ENCODE peak calls at places on chromosomes 7 and 10, in six cellular contexts. L, Y, B, Z, I and K are unnamed samples.

GRCh38 chr10:122388287-122388997 is 13.9 kb downstream of the PLEKHA1 start:
- DNase-seq in L (no peak), Y (no peak), B (no peak), Z (peak; percentile 74), I (no peak), K (no peak)

GRCh38 chr7:34354906-34355305 is 303.1 kb upstream of the NPSR1 start:
- DNase-seq in L (no peak), Y (no peak), B (no peak), Z (no peak), I (no peak), K (no peak)

GRCh38 chr7:15667999-15668398 is 18.5 kb downstream of the MEOX2 start:
- DNase-seq in L (no peak), Y (no peak), B (no peak), Z (no peak), I (no peak), K (no peak)

GRCh38 chr7:131357282-131357880 is 29.7 kb downstream of the MKLN1 start:
- DNase-seq in L (no peak), Y (no peak), B (no peak), Z (no peak), I (no peak), K (no peak)

GRCh38 chr7:64533756-64534155 is 29.1 kb downstream of the ZNF680 start:
- DNase-seq in L (no peak), Y (no peak), B (no peak), Z (no peak), I (no peak), K (no peak)

GRCh38 chr7:46764100-46764941 is 817.6 kb downstream of the TNS3 start:
- DNase-seq in L (no peak), Y (no peak), B (peak; percentile 69), Z (no peak), I (no peak), K (no peak)

GRCh38 chr7:40306025-40306424 is 171.2 kb downstream of the SUGCT start:
- DNase-seq in L (no peak), Y (no peak), B (no peak), Z (no peak), I (no peak), K (no peak)

GRCh38 chr10:61024801-61025201 is 80.8 kb upstream of the RHOBTB1 start:
- DNase-seq in L (no peak), Y (peak; percentile 8), B (no peak), Z (peak; percentile 5), I (no peak), K (no peak)

GRCh38 chr10:100570518-100570865 is 34.7 kb downstream of the HIF1AN start:
- DNase-seq in L (no peak), Y (no peak), B (no peak), Z (no peak), I (no peak), K (no peak)

GRCh38 chr7:108282427-108282996 is 152.4 kb upstream of the LAMB4 start:
- DNase-seq in L (no peak), Y (no peak), B (no peak), Z (peak; percentile 19), I (no peak), K (no peak)

GRCh38 chr7:23332881-23333612 is 33.9 kb downstream of the MALSU1 start:
- DNase-seq in L (no peak), Y (no peak), B (peak; percentile 29), Z (no peak), I (no peak), K (no peak)

GRCh38 chr10:30503700-30504462 is 69.9 kb downstream of the MAP3K8 start:
- DNase-seq in L (no peak), Y (no peak), B (no peak), Z (no peak), I (no peak), K (no peak)

GRCh38 chr10:88915781-88916180 is 35.7 kb downstream of the STAMBPL1 start:
- DNase-seq in L (no peak), Y (no peak), B (no peak), Z (no peak), I (no peak), K (no peak)

GRCh38 chr10:31320598-31321211 is 1.7 kb downstream of the ZEB1 start:
- DNase-seq in L (peak; percentile 47), Y (peak; percentile 49), B (peak; percentile 62), Z (peak; percentile 57), I (no peak), K (no peak)

GRCh38 chr7:109552017-109552416 is 982.3 kb downstream of the DNAJB9 start:
- DNase-seq in L (no peak), Y (no peak), B (no peak), Z (no peak), I (no peak), K (no peak)

GRCh38 chr7:64574481-64575159 is 11.7 kb upstream of the ZNF680 start:
- DNase-seq in L (peak; percentile 50), Y (no peak), B (peak; percentile 73), Z (no peak), I (no peak), K (no peak)

GRCh38 chr10:104424719-104425118 is 71.1 kb downstream of the CFAP58 start:
- DNase-seq in L (no peak), Y (no peak), B (no peak), Z (peak; percentile 8), I (no peak), K (no peak)

GRCh38 chr7:41367967-41368882 is 334.7 kb downstream of the INHBA start:
- DNase-seq in L (no peak), Y (no peak), B (peak; percentile 27), Z (no peak), I (no peak), K (no peak)

GRCh38 chr7:105638942-105639495 is 57.7 kb upstream of the EFCAB10 start:
- DNase-seq in L (peak; percentile 80), Y (no peak), B (no peak), Z (no peak), I (no peak), K (no peak)

GRCh38 chr10:131011936-131012640 is 299.4 kb downstream of the TCERG1L start:
- DNase-seq in L (no peak), Y (no peak), B (no peak), Z (no peak), I (no peak), K (no peak)

GRCh38 chr7:88759216-88759955 is at the start of gene ZNF804B:
- DNase-seq in L (peak; percentile 75), Y (no peak), B (no peak), Z (peak; percentile 1), I (no peak), K (no peak)

GRCh38 chr7:25037325-25037724 is 57.3 kb upstream of the OSBPL3 start:
- DNase-seq in L (peak; percentile 10), Y (no peak), B (no peak), Z (no peak), I (peak; percentile 75), K (no peak)

GRCh38 chr10:63699785-63700184 is 178.6 kb downstream of the REEP3 start:
- DNase-seq in L (no peak), Y (no peak), B (peak; percentile 42), Z (no peak), I (no peak), K (no peak)

GRCh38 chr7:35249537-35249907 is 4.4 kb downstream of the TBX20 start:
- DNase-seq in L (peak; percentile 61), Y (no peak), B (no peak), Z (no peak), I (no peak), K (no peak)

GRCh38 chr7:41256186-41256945 is 446.5 kb downstream of the INHBA start:
- DNase-seq in L (no peak), Y (no peak), B (no peak), Z (no peak), I (no peak), K (no peak)

GRCh38 chr10:97850446-97850845 is 803 bp downstream of the GOLGA7B start:
- DNase-seq in L (no peak), Y (no peak), B (no peak), Z (peak; percentile 48), I (no peak), K (no peak)

GRCh38 chr7:32206987-32207386 is 136.8 kb upstream of the PDE1C start:
- DNase-seq in L (peak; percentile 73), Y (no peak), B (peak; percentile 29), Z (no peak), I (peak; percentile 89), K (peak; percentile 83)

GRCh38 chr7:4849390-4849789 is 12.4 kb downstream of the PAPOLB start:
- DNase-seq in L (no peak), Y (no peak), B (no peak), Z (peak; percentile 61), I (no peak), K (no peak)

GRCh38 chr7:102050864-102051460 is 233.5 kb downstream of the CUX1 start:
- DNase-seq in L (no peak), Y (no peak), B (no peak), Z (no peak), I (no peak), K (no peak)

GRCh38 chr10:85992324-85992723 is 374.3 kb downstream of the GRID1 start:
- DNase-seq in L (no peak), Y (no peak), B (no peak), Z (no peak), I (peak; percentile 34), K (no peak)

GRCh38 chr10:85993840-85994507 is 372.6 kb downstream of the GRID1 start:
- DNase-seq in L (no peak), Y (no peak), B (no peak), Z (no peak), I (peak; percentile 75), K (no peak)

GRCh38 chr10:85997544-85997943 is 369.1 kb downstream of the GRID1 start:
- DNase-seq in L (no peak), Y (no peak), B (no peak), Z (no peak), I (no peak), K (no peak)

GRCh38 chr10:85995791-85996190 is 370.8 kb downstream of the GRID1 start:
- DNase-seq in L (no peak), Y (peak; percentile 36), B (no peak), Z (peak; percentile 51), I (peak; percentile 47), K (peak; percentile 21)

DNA sequence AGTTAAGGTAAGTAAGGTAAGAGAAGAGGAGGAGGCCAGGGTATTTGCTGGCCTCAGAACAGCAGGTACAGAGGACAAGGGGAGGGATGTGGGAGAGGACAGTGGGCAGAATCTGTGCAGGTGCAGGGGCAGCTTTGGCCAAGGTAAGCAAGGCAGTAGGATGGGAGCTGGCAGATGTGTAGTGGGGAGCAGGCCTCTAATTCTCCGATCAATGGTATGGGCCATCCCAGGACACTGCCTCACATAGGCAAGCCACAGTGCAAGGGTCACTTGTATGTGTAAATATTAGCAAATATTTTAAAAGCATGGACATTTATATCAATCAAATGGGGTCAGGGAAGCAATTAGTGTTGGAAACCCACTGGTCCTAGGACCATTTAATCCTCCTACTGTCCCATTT is 373.5 kb downstream of the GRID1 start:
- DNase-seq in L (no peak), Y (no peak), B (no peak), Z (no peak), I (peak; percentile 21), K (no peak)
- TF ChIP-seq CTCF in L (no peak), Y (no peak), B (no peak), Z (no peak), I (no peak), K (no peak)

GRCh38 chr10:70060389-70060788 is 7.7 kb downstream of the MACROH2A2 start:
- DNase-seq in L (no peak), Y (no peak), B (no peak), Z (no peak), I (no peak), K (no peak)
- TF ChIP-seq CTCF in L (peak; percentile 34), Y (no peak), B (no peak), Z (no peak), I (no peak), K (no peak)

GRCh38 chr7:91263359-91264082 is 712 bp upstream of the FZD1 start:
- DNase-seq in L (peak; percentile 50), Y (peak; percentile 38), B (peak; percentile 35), Z (no peak), I (no peak), K (no peak)
- TF ChIP-seq CTCF in L (no peak), Y (peak; percentile 8), B (no peak), Z (no peak), I (no peak), K (no peak)

GRCh38 chr10:85175635-85176034 is 847.2 kb downstream of the CCSER2 start:
- DNase-seq in L (no peak), Y (no peak), B (no peak), Z (no peak), I (no peak), K (no peak)
- TF ChIP-seq CTCF in L (peak; percentile 45), Y (no peak), B (no peak), Z (no peak), I (no peak), K (no peak)